ENCODE peak calls at places on chromosomes 7 and 10, in four cellular contexts. W is epithelial cell of esophagus; U is SW480; E is activated CD8-positive, alpha-beta memory T cell treated with anti-CD3 and anti-CD28 coated beads for 1 hour. L is an unnamed sample.

GRCh38 chr10:35794703-35795102 is 152.6 kb upstream of the FZD8 start:
- DNase-seq in W (no peak), E (no peak), U (no peak), L (no peak)

GRCh38 chr7:142785841-142786250 is 15.1 kb downstream of the PRSS2 start:
- DNase-seq in E (peak; percentile 62), W (no peak), U (no peak), L (no peak)

GRCh38 chr7:88795553-88795952 is at the start of gene TEX47:
- DNase-seq in W (peak; percentile 2), E (no peak), U (no peak), L (no peak)

GRCh38 chr7:72336887-72337821 is 75.0 kb downstream of the CALN1 start:
- DNase-seq in U (no peak), E (no peak), W (no peak), L (no peak)

GRCh38 chr7:151056286-151057037 is 1.2 kb downstream of the CDK5 start:
- DNase-seq in U (no peak), E (no peak), W (peak; percentile 47), L (peak; percentile 72)

GRCh38 chr10:17744395-17744841 is 7.6 kb upstream of the TMEM236 start:
- DNase-seq in U (no peak), E (no peak), W (no peak), L (no peak)

GRCh38 chr7:69577221-69577620 is 21.1 kb upstream of the AUTS2 start:
- DNase-seq in U (no peak), E (no peak), W (no peak), L (peak; percentile 19)

GRCh38 chr7:139016931-139017511 is 18.8 kb downstream of the ZC3HAV1L start:
- DNase-seq in U (peak; percentile 79), E (peak; percentile 24), W (peak; percentile 74), L (peak; percentile 75)

GRCh38 chr7:134126126-134126525 is 1.0 kb upstream of the LRGUK start:
- DNase-seq in E (no peak), U (no peak), W (no peak), L (no peak)

GRCh38 chr7:156167987-156168386 is 355.7 kb upstream of the SHH start:
- DNase-seq in W (no peak), U (no peak), E (no peak), L (no peak)

GRCh38 chr7:20482071-20482470 is 133.4 kb upstream of the ABCB5 start:
- DNase-seq in W (no peak), U (no peak), E (no peak), L (no peak)

GRCh38 chr10:48446785-48447184 is 140.3 kb downstream of the MAPK8 start:
- DNase-seq in E (no peak), W (no peak), U (no peak), L (peak; percentile 2)

GRCh38 chr7:26307226-26307625 is 15.6 kb downstream of the SNX10 start:
- DNase-seq in E (no peak), W (peak; percentile 53), U (no peak), L (peak; percentile 23)

GRCh38 chr7:27176962-27177794 is 3.1 kb upstream of the HOXA10 start:
- DNase-seq in U (peak; percentile 45), E (no peak), W (no peak), L (no peak)

GRCh38 chr7:2037301-2037804 is 195.4 kb downstream of the MAD1L1 start:
- DNase-seq in E (no peak), U (no peak), W (no peak), L (no peak)

GRCh38 chr7:4282434-4283223 is 399.5 kb upstream of the FOXK1 start:
- DNase-seq in U (peak; percentile 19), W (peak; percentile 46), E (no peak), L (no peak)

GRCh38 chr10:21458496-21458895 is 67.0 kb downstream of the SKIDA1 start:
- DNase-seq in W (no peak), E (no peak), U (no peak), L (no peak)

GRCh38 chr10:84574101-84574500 is 245.7 kb downstream of the CCSER2 start:
- DNase-seq in W (peak; percentile 20), U (peak; percentile 3), E (no peak), L (no peak)

GRCh38 chr7:155861480-155861868 is 49.2 kb upstream of the SHH start:
- DNase-seq in E (no peak), U (no peak), W (no peak), L (no peak)

GRCh38 chr7:80463272-80463920 is 48.5 kb downstream of the GNAT3 start:
- DNase-seq in U (no peak), W (peak; percentile 54), E (no peak), L (no peak)

GRCh38 chr7:117731455-117731854 is 141.8 kb downstream of the CTTNBP2 start:
- DNase-seq in W (no peak), U (no peak), E (no peak), L (no peak)

GRCh38 chr7:17948503-17949238 is 8.4 kb upstream of the SNX13 start:
- DNase-seq in U (no peak), E (no peak), W (peak; percentile 74), L (no peak)

GRCh38 chr7:74180866-74181265 is 6.7 kb downstream of the EIF4H start:
- DNase-seq in W (no peak), U (no peak), E (no peak), L (no peak)

GRCh38 chr10:102020938-102021337 is 35.0 kb downstream of the ARMH3 start:
- DNase-seq in U (no peak), E (no peak), W (no peak), L (no peak)

GRCh38 chr7:50307368-50308012 is 3.0 kb downstream of the IKZF1 start:
- DNase-seq in U (no peak), E (no peak), W (no peak), L (no peak)

GRCh38 chr10:29414501-29414900 is 125.6 kb downstream of the LYZL1 start:
- DNase-seq in U (no peak), W (no peak), E (no peak), L (no peak)

GRCh38 chr7:4667776-4668509 is 14.2 kb upstream of the FOXK1 start:
- DNase-seq in U (no peak), W (no peak), E (no peak), L (no peak)

GRCh38 chr7:47743898-47744612 is 162.1 kb upstream of the TNS3 start:
- DNase-seq in E (no peak), W (no peak), U (no peak), L (no peak)

GRCh38 chr7:158682456-158682855 is 22.1 kb downstream of the NCAPG2 start:
- DNase-seq in W (no peak), E (no peak), U (no peak), L (no peak)

GRCh38 chr10:124626759-124627380 is 117.3 kb downstream of the FAM53B start:
- DNase-seq in E (no peak), W (peak; percentile 47), U (peak; percentile 93), L (no peak)

GRCh38 chr10:118980135-118980865 is 49.2 kb upstream of the NANOS1 start:
- DNase-seq in U (no peak), E (no peak), W (no peak), L (no peak)

GRCh38 chr10:20489961-20490360 is 407.1 kb downstream of the NEBL start:
- DNase-seq in U (no peak), W (no peak), E (no peak), L (no peak)